ENCODE peak calls at places on chromosomes 11 and 22, in seven cellular contexts. V is astrocyte of the spinal cord, W is choroid plexus epithelial cell, I is GM23338, M is epithelial cell of esophagus, B is heart right ventricle, P is mucosa of descending colon. T is an unnamed sample.

GRCh38 chr22:42116848-42117424 is 13.7 kb downstream of the CYP2D6 start:
- DNase-seq in V (no peak), W (peak), I (peak), M (no peak), B (no peak), P (peak), T (peak)

GRCh38 chr11:67031791-67032561 is 9.0 kb downstream of the SYT12 start:
- DNase-seq in V (peak), W (peak), I (no peak), M (peak), B (no peak), P (no peak), T (peak)

GRCh38 chr11:65375012-65375411 is 7.4 kb downstream of the SLC25A45 start:
- DNase-seq in V (no peak), W (no peak), I (no peak), M (peak), B (no peak), P (peak), T (no peak)

GRCh38 chr22:48054596-48054995 is 1292.1 kb downstream of the TBC1D22A start:
- DNase-seq in V (no peak), W (no peak), I (no peak), M (no peak), B (no peak), P (no peak), T (no peak)

GRCh38 chr11:128610765-128611617 is 23.6 kb upstream of the ETS1 start:
- DNase-seq in V (no peak), W (no peak), I (no peak), M (no peak), B (no peak), P (peak), T (no peak)

GRCh38 chr11:111354601-111354891 is 24.5 kb downstream of the POU2AF1 start:
- DNase-seq in V (no peak), W (no peak), I (no peak), M (no peak), B (no peak), P (no peak), T (no peak)

GRCh38 chr11:130002352-130002845 is at the start of gene PRDM10:
- DNase-seq in V (peak), W (peak), I (peak), M (peak), B (peak), P (peak), T (peak)

GRCh38 chr11:2990617-2991476 is 1.3 kb downstream of the NAP1L4 start:
- DNase-seq in V (no peak), W (no peak), I (peak), M (peak), B (no peak), P (peak), T (no peak)

GRCh38 chr11:131748146-131749050 is 378.0 kb downstream of the NTM start:
- DNase-seq in V (peak), W (peak), I (peak), M (peak), B (peak), P (peak), T (peak)

GRCh38 chr22:44080936-44081853 is 57.1 kb downstream of the PARVB start:
- DNase-seq in V (peak), W (peak), I (peak), M (peak), B (peak), P (peak), T (peak)

GRCh38 chr11:130434521-130435223 is 6.3 kb upstream of the ADAMTS8 start:
- DNase-seq in V (peak), W (peak), I (peak), M (peak), B (peak), P (peak), T (peak)

GRCh38 chr11:124716596-124716995 is 23.1 kb upstream of the NRGN start:
- DNase-seq in V (peak), W (no peak), I (no peak), M (peak), B (no peak), P (no peak), T (no peak)

GRCh38 chr11:95149659-95150294 is 60.1 kb downstream of the ENDOD1 start:
- DNase-seq in V (peak), W (peak), I (peak), M (peak), B (peak), P (peak), T (no peak)
- H3K4me3 ChIP-seq in V (no peak), W (peak), I (peak), M (peak), B (peak), P (no peak), T (no peak)

GRCh38 chr11:103547009-103547408 is 437.8 kb downstream of the DYNC2H1 start:
- DNase-seq in V (no peak), W (no peak), I (no peak), M (no peak), B (no peak), P (no peak), T (no peak)
- TF ChIP-seq CTCF in V (no peak), W (no peak), I (no peak), M (no peak), B (no peak), P (no peak), T (no peak)

GRCh38 chr22:46574993-46575914 is 37.8 kb upstream of the CELSR1 start:
- DNase-seq in V (no peak), W (no peak), I (peak), M (peak), B (peak), P (peak), T (no peak)

GRCh38 chr22:46578251-46578823 is 40.9 kb upstream of the CELSR1 start:
- DNase-seq in V (no peak), W (no peak), I (no peak), M (no peak), B (peak), P (no peak), T (no peak)

GRCh38 chr22:46575915-46576555 is 38.6 kb upstream of the CELSR1 start:
- DNase-seq in V (no peak), W (no peak), I (peak), M (no peak), B (no peak), P (peak), T (no peak)

GRCh38 chr22:46577361-46578249 is 40.2 kb upstream of the CELSR1 start:
- DNase-seq in V (no peak), W (no peak), I (no peak), M (no peak), B (peak), P (no peak), T (no peak)

DNA sequence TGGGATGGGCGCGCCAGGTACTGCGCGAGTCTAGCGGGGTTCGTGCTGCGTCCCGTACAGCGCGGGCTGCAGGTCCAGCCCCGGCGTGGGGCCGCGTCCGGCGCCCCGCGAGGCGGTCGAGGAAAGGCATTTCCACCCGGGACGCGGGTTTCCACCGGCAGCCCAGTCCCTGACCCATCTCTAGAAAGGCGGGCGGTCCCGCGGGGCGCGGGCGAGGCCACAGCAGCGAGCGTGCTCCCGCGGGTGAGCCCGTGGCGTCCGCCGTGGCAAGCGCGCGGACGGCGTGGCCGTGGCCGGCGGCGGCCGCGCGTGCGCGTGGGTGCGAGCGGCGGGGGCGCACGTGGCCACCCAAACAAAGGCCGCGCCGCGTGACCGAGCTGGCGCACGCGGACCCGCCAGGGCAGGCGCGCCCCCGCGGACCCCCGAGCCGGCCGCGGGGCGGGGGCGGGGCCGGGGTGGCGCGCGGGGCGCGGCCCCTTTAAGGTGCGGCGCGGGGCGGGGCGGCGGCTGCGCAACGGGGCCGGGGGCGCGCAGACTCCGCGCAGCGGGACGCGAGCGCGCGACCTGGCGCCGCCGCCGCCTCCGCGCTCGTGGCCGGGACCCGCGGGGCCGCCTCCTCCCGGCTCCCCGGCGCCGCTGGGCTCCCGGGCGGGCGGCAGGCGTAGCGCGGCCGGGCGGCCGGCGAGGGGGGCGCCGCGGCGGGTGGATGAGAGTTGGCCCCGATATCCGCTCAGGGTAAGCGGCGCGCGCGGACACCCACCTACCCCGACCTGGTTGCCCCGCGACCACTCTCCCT is 39.3 kb upstream of the CELSR1 start:
- DNase-seq in V (no peak), W (peak), I (peak), M (peak), B (peak), P (peak), T (peak)
- H3K4me3 ChIP-seq in V (peak), W (peak), I (peak), M (peak), B (peak), P (peak), T (peak)

GRCh38 chr11:100686476-100686875 is 612 bp upstream of the ARHGAP42 start:
- DNase-seq in V (no peak), W (no peak), I (peak), M (no peak), B (no peak), P (no peak), T (no peak)
- TF ChIP-seq CTCF in V (no peak), W (no peak), I (no peak), M (no peak), B (no peak), P (no peak), T (no peak)

DNA sequence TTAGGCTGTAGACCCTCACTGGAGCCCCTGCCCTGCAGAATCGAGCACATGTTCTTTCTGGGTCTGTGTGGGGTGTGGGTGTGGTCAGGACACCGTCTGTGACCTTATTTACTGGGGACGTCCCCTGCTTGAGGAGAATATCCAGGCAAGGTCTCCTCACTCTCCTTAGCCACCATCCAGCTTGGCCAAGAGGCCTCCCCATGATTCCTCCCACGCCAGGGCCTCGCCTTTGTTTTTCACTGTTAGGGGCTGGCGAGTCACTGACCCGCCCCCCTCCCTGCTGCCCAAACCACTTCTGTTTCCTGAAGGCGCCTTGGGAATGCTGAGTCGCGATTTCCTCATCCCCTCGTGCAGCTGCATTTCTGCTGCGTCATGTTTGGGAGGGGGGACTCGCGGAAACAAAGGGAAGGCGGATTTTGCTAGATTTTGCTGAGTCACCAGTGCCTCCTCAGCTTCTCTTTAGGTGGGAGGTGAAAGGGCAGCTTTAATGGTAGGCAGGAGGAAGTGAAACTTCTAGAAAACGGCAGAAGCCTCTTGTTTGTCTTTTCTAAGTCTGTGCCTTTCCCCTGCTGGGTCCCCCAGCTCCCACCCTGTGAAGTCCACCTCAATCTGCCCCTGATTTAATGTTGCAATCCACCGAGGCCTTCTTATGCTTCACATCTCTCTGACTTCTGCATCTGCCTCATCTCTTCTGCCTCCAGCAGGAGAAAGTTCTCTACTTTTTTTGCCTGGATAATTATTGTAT is 4.0 kb upstream of the HMOX1 start:
- DNase-seq in V (peak), W (peak), I (peak), M (peak), B (peak), P (peak), T (peak)
- H3K4me3 ChIP-seq in V (no peak), W (no peak), I (no peak), M (no peak), B (no peak), P (no peak), T (no peak)

DNA sequence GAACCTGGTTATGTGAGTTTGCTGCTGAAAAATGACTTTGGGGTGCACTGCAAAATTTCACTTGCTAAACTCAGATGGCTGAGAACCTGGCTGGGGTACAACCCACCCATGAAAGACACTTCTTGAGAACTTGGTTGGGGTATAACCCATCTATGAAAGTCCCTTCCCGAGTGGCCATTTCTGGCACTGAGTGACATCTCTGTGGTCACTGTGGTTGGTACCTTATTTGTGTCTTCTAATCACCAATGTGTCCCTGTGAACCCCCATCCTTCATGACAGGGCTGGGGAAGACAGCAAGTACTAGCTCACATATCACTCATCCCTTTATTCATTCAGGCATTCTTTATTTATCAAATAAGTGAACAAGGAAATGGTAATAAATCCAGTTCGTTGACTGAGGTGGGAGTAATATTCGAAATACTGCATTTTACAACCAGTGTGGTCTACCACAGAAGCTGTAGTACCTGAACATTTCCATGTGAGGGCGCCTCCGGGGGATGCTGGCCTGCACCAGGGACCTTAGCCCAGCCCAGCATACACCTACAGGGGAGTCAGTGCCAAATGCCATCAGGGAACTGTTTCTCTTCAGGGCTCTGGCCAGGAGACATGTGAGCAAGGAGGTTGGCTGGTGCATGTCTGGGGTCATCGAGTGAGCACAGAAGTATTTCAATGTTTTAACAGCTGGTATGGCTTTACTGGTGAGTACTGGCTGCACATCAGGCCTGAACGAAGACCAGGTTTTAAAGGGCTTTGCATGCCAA is 122.1 kb downstream of the CSNK2A3 start:
- DNase-seq in V (no peak), W (peak), I (peak), M (no peak), B (no peak), P (no peak), T (no peak)
- TF ChIP-seq CTCF in V (peak), W (peak), I (peak), M (peak), B (peak), P (no peak), T (peak)

T was measured in fibroblast of mammary gland.